ENCODE peak calls at places on chromosome 22, in seven cellular contexts. Y, T, O, D, U, L and N are unnamed samples.

GRCh38 chr22:26923498-26923897 is 266.1 kb downstream of the MIAT start:
- DNase-seq in D (no peak), L (no peak), Y (no peak), U (no peak), O (no peak), T (no peak), N (no peak)

GRCh38 chr22:25953919-25954318 is 211.9 kb downstream of the MYO18B start:
- DNase-seq in T (no peak), L (no peak), D (no peak), O (no peak), Y (no peak), U (no peak), N (no peak)

GRCh38 chr22:27719033-27719341 is 82.6 kb downstream of the MN1 start:
- DNase-seq in D (no peak), L (no peak), U (no peak), T (no peak), O (no peak), Y (no peak), N (no peak)

GRCh38 chr22:22569218-22569617 is 10.2 kb upstream of the PRAME start:
- DNase-seq in O (no peak), U (no peak), L (no peak), D (no peak), Y (no peak), T (no peak), N (no peak)

GRCh38 chr22:49553518-49554295 is 274.0 kb downstream of the BRD1 start:
- DNase-seq in O (no peak), Y (no peak), U (no peak), D (no peak), T (no peak), L (no peak), N (no peak)

GRCh38 chr22:49345896-49346295 is 481.8 kb downstream of the BRD1 start:
- DNase-seq in D (no peak), T (no peak), U (no peak), L (no peak), Y (no peak), O (no peak), N (no peak)

GRCh38 chr22:28479912-28480311 is 199.7 kb downstream of the TTC28 start:
- DNase-seq in O (no peak), D (peak; percentile 33), Y (no peak), U (peak; percentile 27), T (no peak), L (no peak), N (no peak)

GRCh38 chr22:35643991-35644390 is 4.3 kb upstream of the APOL6 start:
- DNase-seq in T (no peak), D (no peak), L (no peak), Y (no peak), O (peak; percentile 28), U (no peak), N (no peak)

GRCh38 chr22:49892226-49892899 is 25.9 kb downstream of the ALG12 start:
- DNase-seq in U (no peak), L (no peak), D (peak; percentile 59), T (no peak), Y (no peak), O (no peak), N (no peak)

GRCh38 chr22:46833228-46833627 is 70.8 kb downstream of the TBC1D22A start:
- DNase-seq in U (peak; percentile 25), Y (peak; percentile 14), L (no peak), D (no peak), O (peak; percentile 59), T (peak; percentile 68), N (peak; percentile 46)

GRCh38 chr22:22587577-22588188 is 28.6 kb upstream of the PRAME start:
- DNase-seq in U (no peak), O (no peak), L (no peak), D (no peak), Y (no peak), T (no peak), N (no peak)

GRCh38 chr22:18115844-18116480 is 5.4 kb downstream of the TUBA8 start:
- DNase-seq in Y (no peak), O (no peak), D (no peak), L (no peak), U (no peak), T (no peak), N (no peak)

GRCh38 chr22:50544078-50544745 is 1.5 kb upstream of the KLHDC7B start:
- DNase-seq in Y (peak; percentile 90), L (peak; percentile 81), O (no peak), U (peak; percentile 49), T (peak; percentile 79), D (no peak), N (peak; percentile 62)

GRCh38 chr22:47022075-47022473 is 259.6 kb downstream of the TBC1D22A start:
- DNase-seq in D (no peak), L (no peak), O (no peak), U (peak; percentile 22), Y (peak; percentile 13), T (no peak), N (no peak)